ENCODE peak calls at places on chromosomes 5 and 9, in four cellular contexts. U is bronchial epithelial cell, A is IMR-90, L is heart right ventricle. F is an unnamed sample. For H3K36me3, the result is how much of the 10 kb centered on the place peaks cover.

GRCh38 chr5:71887680-71888079 is 168.6 kb downstream of the CARTPT start:
- DNase-seq in U (peak), A (peak), L (no peak), F (no peak)

GRCh38 chr5:160923927-160924705 is 72.1 kb upstream of the ATP10B start:
- DNase-seq in U (peak), A (no peak), L (no peak), F (no peak)

GRCh38 chr9:36997414-36997813 is 36.7 kb downstream of the PAX5 start:
- DNase-seq in U (peak), A (peak), L (no peak), F (no peak)

GRCh38 chr5:59034498-59035186 is 451.8 kb downstream of the RAB3C start:
- DNase-seq in U (peak), A (peak), L (no peak), F (no peak)

GRCh38 chr5:74386571-74387334 is 253.8 kb downstream of the ENC1 start:
- DNase-seq in U (peak), A (peak), L (no peak), F (no peak)

GRCh38 chr9:122904466-122904822 is 715 bp downstream of the RC3H2 start:
- DNase-seq in U (no peak), A (peak), L (no peak), F (peak)

GRCh38 chr9:113616716-113617496 is 153.4 kb downstream of the RGS3 start:
- DNase-seq in U (no peak), A (no peak), L (no peak), F (no peak)

GRCh38 chr5:142977363-142978051 is 207.3 kb downstream of the ARHGAP26 start:
- DNase-seq in U (peak), A (peak), L (no peak), F (no peak)

GRCh38 chr5:94440015-94440414 is 178.4 kb downstream of the KIAA0825 start:
- DNase-seq in U (no peak), A (no peak), L (no peak), F (no peak)

GRCh38 chr5:73625905-73626811 is at the start of gene ARHGEF28:
- DNase-seq in U (peak), A (peak), L (peak), F (peak)

GRCh38 chr9:109817846-109818472 is 38.0 kb downstream of the PALM2AKAP2 start:
- DNase-seq in U (peak), A (peak), L (no peak), F (peak)

GRCh38 chr9:15227491-15227890 is 79.5 kb downstream of the TTC39B start:
- DNase-seq in U (no peak), A (no peak), L (no peak), F (no peak)

GRCh38 chr9:20815923-20816703 is 132.1 kb downstream of the FOCAD start:
- DNase-seq in U (no peak), A (no peak), L (no peak), F (no peak)

GRCh38 chr9:112623198-112623597 is 94.7 kb downstream of the INIP start:
- DNase-seq in U (no peak), A (no peak), L (no peak), F (no peak)

GRCh38 chr9:123556464-123557435 is 200.8 kb downstream of the CRB2 start:
- DNase-seq in U (no peak), A (peak), L (no peak), F (no peak)

GRCh38 chr9:136722093-136722968 is 10.0 kb downstream of the DIPK1B start:
- DNase-seq in U (no peak), A (no peak), L (no peak), F (no peak)
- H3K36me3 ChIP-seq in U (under half), A (half or more), L (half or more), F (under half)

GRCh38 chr5:32153723-32154122 is 20.4 kb downstream of the GOLPH3 start:
- DNase-seq in U (peak), A (peak), L (no peak), F (no peak)
- TF ChIP-seq CTCF in U (no peak), A (no peak), L (no peak), F (no peak)

GRCh38 chr9:33023661-33024060 is 1.4 kb upstream of the DNAJA1 start:
- DNase-seq in U (peak), A (no peak), L (no peak), F (no peak)
- H3K36me3 ChIP-seq in U (under half), A (under half), L (under half), F (under half)

GRCh38 chr5:102818345-102818744 is 63.2 kb downstream of the PAM start:
- DNase-seq in U (no peak), A (no peak), L (no peak), F (no peak)

GRCh38 chr5:102815560-102816324 is 60.6 kb downstream of the PAM start:
- DNase-seq in U (no peak), A (no peak), L (no peak), F (no peak)

GRCh38 chr5:102815084-102815483 is 60.0 kb downstream of the PAM start:
- DNase-seq in U (no peak), A (no peak), L (no peak), F (no peak)

GRCh38 chr5:102823441-102823874 is 68.4 kb downstream of the PAM start:
- DNase-seq in U (peak), A (peak), L (no peak), F (no peak)

GRCh38 chr5:102818934-102819333 is 63.8 kb downstream of the PAM start:
- DNase-seq in U (no peak), A (no peak), L (no peak), F (no peak)
- TF ChIP-seq CTCF in U (no peak), A (no peak), L (no peak), F (no peak)

DNA sequence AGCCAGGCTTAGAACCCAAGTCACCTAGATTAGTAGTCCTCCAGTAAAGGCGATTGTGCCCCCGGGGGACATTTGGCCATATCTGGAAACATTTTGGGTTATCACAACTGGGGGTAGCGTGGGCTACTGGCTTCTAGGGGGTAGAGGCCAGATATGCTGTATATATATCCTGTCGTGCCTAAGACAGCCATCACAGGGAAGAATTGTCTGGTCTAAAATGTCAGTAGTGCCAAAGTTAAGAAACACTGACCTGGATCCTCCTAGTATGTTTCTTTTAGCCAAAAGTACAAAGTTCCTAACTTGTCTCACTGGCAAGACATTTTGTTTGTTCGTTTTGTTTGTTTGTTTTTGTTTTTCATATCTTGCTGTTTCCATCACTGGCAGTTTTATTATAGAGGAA is 13.8 kb downstream of the RABEPK start:
- DNase-seq in U (no peak), A (no peak), L (no peak), F (no peak)
- H3K36me3 ChIP-seq in U (under half), A (under half), L (half or more), F (under half)